ENCODE peak calls at places on chromosomes 1 and 21, in seven cellular contexts. E, Z, Q, I, B, S and H are unnamed samples.

GRCh38 chr1:61268546-61269243 is 186.3 kb downstream of the NFIA start:
- DNase-seq in E (no peak), Z (no peak), Q (no peak), I (no peak), B (no peak), S (no peak), H (no peak)

GRCh38 chr1:22774483-22775182 is 64.0 kb downstream of the EPHB2 start:
- DNase-seq in E (no peak), Z (no peak), Q (no peak), I (no peak), B (no peak), S (no peak), H (no peak)

GRCh38 chr1:32224285-32224684 is 2.1 kb downstream of the EIF3I start:
- DNase-seq in E (no peak), Z (no peak), Q (no peak), I (no peak), B (no peak), S (no peak), H (no peak)

GRCh38 chr21:39373634-39374033 is 24.7 kb upstream of the HMGN1 start:
- DNase-seq in E (peak; percentile 58), Z (no peak), Q (no peak), I (no peak), B (peak; percentile 64), S (no peak), H (no peak)

GRCh38 chr1:222127096-222127495 is 385.2 kb upstream of the DUSP10 start:
- DNase-seq in E (no peak), Z (no peak), Q (no peak), I (no peak), B (no peak), S (no peak), H (no peak)

GRCh38 chr21:39121600-39122355 is 61.5 kb downstream of the PSMG1 start:
- DNase-seq in E (no peak), Z (no peak), Q (no peak), I (no peak), B (no peak), S (no peak), H (peak; percentile 83)

GRCh38 chr1:36754366-36754765 is 271.7 kb upstream of the CSF3R start:
- DNase-seq in E (no peak), Z (no peak), Q (no peak), I (no peak), B (no peak), S (no peak), H (no peak)

GRCh38 chr21:44711327-44712202 is at the start of gene TSPEAR:
- DNase-seq in E (no peak), Z (no peak), Q (no peak), I (no peak), B (no peak), S (no peak), H (no peak)

GRCh38 chr21:32597205-32597604 is 11.9 kb upstream of the TCP10L start:
- DNase-seq in E (peak; percentile 97), Z (peak; percentile 47), Q (no peak), I (no peak), B (peak; percentile 86), S (no peak), H (no peak)

GRCh38 chr1:244863491-244864252 is 671 bp downstream of the HNRNPU start:
- DNase-seq in E (no peak), Z (no peak), Q (no peak), I (peak; percentile 46), B (no peak), S (no peak), H (no peak)

GRCh38 chr1:2625311-2625710 is 7.5 kb downstream of the MMEL1 start:
- DNase-seq in E (no peak), Z (no peak), Q (no peak), I (no peak), B (no peak), S (no peak), H (no peak)

GRCh38 chr21:34968414-34969333 is 80.4 kb downstream of the RUNX1 start:
- DNase-seq in E (no peak), Z (no peak), Q (no peak), I (no peak), B (no peak), S (no peak), H (peak; percentile 13)

GRCh38 chr1:203629509-203630082 is 3.0 kb downstream of the ATP2B4 start:
- DNase-seq in E (peak; percentile 81), Z (no peak), Q (peak; percentile 29), I (peak; percentile 78), B (no peak), S (no peak), H (peak; percentile 28)

GRCh38 chr1:29653886-29654450 is 417.6 kb downstream of the PTPRU start:
- DNase-seq in E (no peak), Z (no peak), Q (no peak), I (no peak), B (no peak), S (no peak), H (no peak)

GRCh38 chr1:226425431-226426031 is 17.6 kb upstream of the PARP1 start:
- DNase-seq in E (no peak), Z (no peak), Q (no peak), I (no peak), B (no peak), S (peak; percentile 28), H (no peak)

GRCh38 chr1:206074839-206075238 is 21.9 kb downstream of the RHEX start:
- DNase-seq in E (no peak), Z (no peak), Q (no peak), I (no peak), B (no peak), S (no peak), H (no peak)

GRCh38 chr1:66539491-66539890 is 5.5 kb downstream of the SGIP1 start:
- DNase-seq in E (no peak), Z (no peak), Q (no peak), I (no peak), B (no peak), S (no peak), H (no peak)

GRCh38 chr1:187471555-187471954 is 642.8 kb downstream of the PLA2G4A start:
- DNase-seq in E (peak; percentile 48), Z (no peak), Q (no peak), I (no peak), B (peak; percentile 57), S (no peak), H (no peak)

GRCh38 chr1:151537112-151537511 is 3.0 kb upstream of the TUFT1 start:
- DNase-seq in E (peak; percentile 96), Z (peak; percentile 95), Q (no peak), I (no peak), B (peak; percentile 98), S (no peak), H (no peak)

GRCh38 chr1:15028117-15028516 is 125.4 kb upstream of the TMEM51 start:
- DNase-seq in E (peak; percentile 98), Z (peak; percentile 24), Q (no peak), I (peak; percentile 27), B (peak; percentile 20), S (no peak), H (no peak)

GRCh38 chr1:201593200-201593828 is 54.4 kb downstream of the NAV1 start:
- DNase-seq in E (peak; percentile 98), Z (peak; percentile 87), Q (no peak), I (no peak), B (peak; percentile 99), S (no peak), H (no peak)

GRCh38 chr1:32142446-32143301 is 34.8 kb downstream of the KPNA6 start:
- DNase-seq in E (peak; percentile 96), Z (peak; percentile 52), Q (no peak), I (peak; percentile 44), B (peak; percentile 85), S (no peak), H (no peak)

GRCh38 chr1:90616395-90616794 is 100.7 kb downstream of the BARHL2 start:
- DNase-seq in E (peak; percentile 15), Z (no peak), Q (no peak), I (no peak), B (peak; percentile 0), S (no peak), H (no peak)

GRCh38 chr1:244163861-244164562 is 112.9 kb downstream of the ZBTB18 start:
- DNase-seq in E (peak; percentile 95), Z (peak; percentile 88), Q (no peak), I (peak; percentile 34), B (peak; percentile 98), S (no peak), H (no peak)

GRCh38 chr1:228798047-228798446 is 62.8 kb downstream of the RHOU start:
- DNase-seq in E (no peak), Z (no peak), Q (no peak), I (no peak), B (peak; percentile 78), S (no peak), H (no peak)